ENCODE peak calls at places on chromosome 13, in eight cellular contexts. F is fibroblast of lung; G is dorsolateral prefrontal cortex; N is hepatic stellate cell; D is stimulated activated CD8-positive, alpha-beta memory T cell treated with anti-CD3 and anti-CD28 coated beads, Interleukin-7, amount 100 ng/mL, for 4 hours; S is glutamatergic neuron; A is foreskin fibroblast; U is GM12865. W is an unnamed sample.

GRCh38 chr13:20796791-20797513 is 23.2 kb upstream of the EEF1AKMT1 start:
- DNase-seq in F (peak; percentile 39), G (no peak), N (peak; percentile 43), D (no peak), S (no peak), A (peak; percentile 43), U (no peak), W (no peak)

GRCh38 chr13:34070006-34070405 is 252.1 kb downstream of the RFC3 start:
- DNase-seq in F (peak; percentile 37), G (no peak), N (no peak), D (no peak), S (no peak), A (peak; percentile 28), U (no peak), W (no peak)

GRCh38 chr13:22461854-22462565 is 718.8 kb upstream of the SGCG start:
- DNase-seq in F (peak; percentile 72), G (no peak), N (no peak), D (no peak), S (no peak), A (no peak), U (peak; percentile 27), W (no peak)

GRCh38 chr13:41716236-41716635 is 244.7 kb downstream of the VWA8 start:
- DNase-seq in F (no peak), G (no peak), N (no peak), D (no peak), S (no peak), A (no peak), U (no peak), W (no peak)

GRCh38 chr13:40549500-40550094 is 116.8 kb downstream of the FOXO1 start:
- DNase-seq in F (no peak), G (no peak), N (no peak), D (no peak), S (no peak), A (peak; percentile 50), U (no peak), W (no peak)

GRCh38 chr13:46114599-46114998 is 9.8 kb upstream of the CPB2 start:
- DNase-seq in F (no peak), G (no peak), N (no peak), D (no peak), S (no peak), A (no peak), U (no peak), W (no peak)

GRCh38 chr13:113879017-113879416 is 15.1 kb upstream of the GAS6 start:
- DNase-seq in F (no peak), G (no peak), N (no peak), D (no peak), S (no peak), A (no peak), U (no peak), W (no peak)

GRCh38 chr13:91172160-91172559 is 175.3 kb upstream of the MIR17HG start:
- DNase-seq in F (no peak), G (no peak), N (no peak), D (no peak), S (no peak), A (no peak), U (no peak), W (no peak)

GRCh38 chr13:32409561-32410440 is 18.1 kb downstream of the N4BP2L1 start:
- DNase-seq in F (peak; percentile 85), G (no peak), N (peak; percentile 57), D (no peak), S (peak; percentile 62), A (peak; percentile 46), U (no peak), W (no peak)

GRCh38 chr13:24982333-24982999 is 113.5 kb upstream of the PABPC3 start:
- DNase-seq in F (no peak), G (no peak), N (no peak), D (no peak), S (no peak), A (no peak), U (no peak), W (no peak)

GRCh38 chr13:20869540-20869939 is 33.0 kb downstream of the XPO4 start:
- DNase-seq in F (peak; percentile 54), G (no peak), N (no peak), D (no peak), S (no peak), A (no peak), U (no peak), W (no peak)

GRCh38 chr13:34361528-34361927 is 543.6 kb downstream of the RFC3 start:
- DNase-seq in F (no peak), G (no peak), N (no peak), D (no peak), S (no peak), A (peak; percentile 60), U (no peak), W (no peak)

GRCh38 chr13:66489172-66489571 is 741.0 kb downstream of the PCDH9 start:
- DNase-seq in F (no peak), G (no peak), N (no peak), D (no peak), S (no peak), A (no peak), U (no peak), W (no peak)

GRCh38 chr13:28531195-28531955 is 36.4 kb upstream of the FLT1 start:
- DNase-seq in F (peak; percentile 17), G (no peak), N (peak; percentile 59), D (no peak), S (peak; percentile 61), A (peak; percentile 40), U (no peak), W (no peak)

GRCh38 chr13:46522692-46523040 is 30.3 kb upstream of the LRCH1 start:
- DNase-seq in F (no peak), G (no peak), N (no peak), D (no peak), S (no peak), A (no peak), U (no peak), W (no peak)

GRCh38 chr13:41587490-41587889 is 130.1 kb downstream of the RGCC start:
- DNase-seq in F (no peak), G (no peak), N (no peak), D (no peak), S (no peak), A (no peak), U (no peak), W (peak; percentile 18)

GRCh38 chr13:43953370-43953769 is 73.7 kb downstream of the LACC1 start:
- DNase-seq in F (no peak), G (no peak), N (no peak), D (no peak), S (no peak), A (no peak), U (no peak), W (no peak)

GRCh38 chr13:74070513-74070912 is 63.7 kb downstream of the KLF12 start:
- DNase-seq in F (no peak), G (no peak), N (no peak), D (no peak), S (no peak), A (no peak), U (no peak), W (no peak)